ENCODE peak calls at places on chromosomes 7 and 10, in nine cellular contexts. E is lower leg skin, L is stomach, A is astrocyte of the spinal cord, O is Calu3, Y is LNCaP clone FGC, B is D721Med, M is type B pancreatic cell, P is GM06990. Z is an unnamed sample.
A peak's percentile ranks its signal among the peaks of the same experiment; 100 is the strongest.

GRCh38 chr7:47100148-47100547 is 481.8 kb downstream of the TNS3 start:
- DNase-seq in B (no peak), P (no peak), E (no peak), O (no peak), M (no peak), A (no peak), L (no peak), Y (no peak), Z (no peak)

GRCh38 chr10:126166797-126167196 is 221.5 kb downstream of the ADAM12 start:
- DNase-seq in M (no peak), O (no peak), L (no peak), A (no peak), Y (no peak), B (no peak), E (no peak), P (no peak), Z (no peak)

GRCh38 chr10:125152646-125153368 is 7.6 kb downstream of the CTBP2 start:
- DNase-seq in B (no peak), M (no peak), O (no peak), Y (no peak), E (no peak), L (peak; percentile 72), P (no peak), A (peak; percentile 47), Z (no peak)

GRCh38 chr7:23468721-23469149 is 1.6 kb downstream of the IGF2BP3 start:
- DNase-seq in L (no peak), A (no peak), P (no peak), B (no peak), Y (no peak), M (peak; percentile 73), O (peak; percentile 42), E (no peak), Z (no peak)

GRCh38 chr7:66904063-66904593 is 16.9 kb upstream of the TMEM248 start:
- DNase-seq in Y (no peak), E (no peak), O (no peak), P (no peak), B (no peak), L (no peak), M (no peak), A (no peak), Z (no peak)

GRCh38 chr7:114422478-114423217 is 8.0 kb downstream of the FOXP2 start:
- DNase-seq in A (no peak), Y (no peak), B (no peak), O (no peak), L (no peak), E (no peak), M (no peak), P (no peak), Z (no peak)

GRCh38 chr10:87651801-87652200 is 7.9 kb upstream of the PAPSS2 start:
- DNase-seq in P (no peak), E (no peak), B (no peak), O (no peak), Y (no peak), A (no peak), L (no peak), M (no peak), Z (no peak)

GRCh38 chr7:27179030-27179429 is 4.9 kb upstream of the HOXA10 start:
- DNase-seq in L (no peak), A (no peak), B (no peak), O (no peak), P (no peak), E (no peak), M (no peak), Y (no peak), Z (no peak)

GRCh38 chr7:73892003-73892975 is 31.3 kb downstream of the TMEM270 start:
- DNase-seq in B (no peak), O (peak; percentile 15), Y (no peak), A (peak; percentile 66), E (no peak), M (no peak), L (peak; percentile 46), P (no peak), Z (no peak)

GRCh38 chr10:47164126-47164799 is 135.7 kb upstream of the GDF10 start:
- DNase-seq in B (no peak), L (no peak), Y (no peak), O (no peak), A (peak; percentile 86), M (peak; percentile 59), E (no peak), P (no peak), Z (no peak)

GRCh38 chr10:12847361-12847975 is 154.0 kb downstream of the CCDC3 start:
- DNase-seq in B (no peak), P (no peak), Y (no peak), L (no peak), E (no peak), M (no peak), A (no peak), O (peak; percentile 53), Z (no peak)

GRCh38 chr7:2979276-2979675 is 64.4 kb downstream of the CARD11 start:
- DNase-seq in O (no peak), L (no peak), Y (no peak), P (peak; percentile 62), E (no peak), B (no peak), M (no peak), A (no peak), Z (peak; percentile 58)

GRCh38 chr7:23490357-23491131 is 20.3 kb upstream of the IGF2BP3 start:
- DNase-seq in O (no peak), Y (no peak), P (peak; percentile 65), M (no peak), L (no peak), B (no peak), E (no peak), A (peak; percentile 39), Z (peak; percentile 80)

GRCh38 chr7:153847828-153848227 is 204.4 kb upstream of the DPP6 start:
- DNase-seq in P (no peak), B (no peak), A (no peak), M (no peak), L (no peak), E (no peak), O (no peak), Y (no peak), Z (no peak)

GRCh38 chr7:95922191-95922590 is 149.8 kb downstream of the DYNC1I1 start:
- DNase-seq in L (no peak), O (no peak), M (no peak), A (no peak), Y (no peak), P (no peak), E (no peak), B (no peak), Z (no peak)

GRCh38 chr10:129244757-129245156 is 222.3 kb upstream of the MGMT start:
- DNase-seq in M (no peak), O (no peak), Y (no peak), L (no peak), B (no peak), P (no peak), A (no peak), E (no peak), Z (no peak)

GRCh38 chr7:107387077-107387476 is 82.8 kb upstream of the GPR22 start:
- DNase-seq in A (peak; percentile 50), B (no peak), O (no peak), M (no peak), E (no peak), P (no peak), L (no peak), Y (no peak), Z (no peak)

GRCh38 chr7:156558198-156558597 is 82.4 kb upstream of the RNF32 start:
- DNase-seq in O (no peak), B (no peak), A (peak; percentile 61), P (no peak), Y (no peak), E (no peak), L (no peak), M (no peak), Z (no peak)

DNA sequence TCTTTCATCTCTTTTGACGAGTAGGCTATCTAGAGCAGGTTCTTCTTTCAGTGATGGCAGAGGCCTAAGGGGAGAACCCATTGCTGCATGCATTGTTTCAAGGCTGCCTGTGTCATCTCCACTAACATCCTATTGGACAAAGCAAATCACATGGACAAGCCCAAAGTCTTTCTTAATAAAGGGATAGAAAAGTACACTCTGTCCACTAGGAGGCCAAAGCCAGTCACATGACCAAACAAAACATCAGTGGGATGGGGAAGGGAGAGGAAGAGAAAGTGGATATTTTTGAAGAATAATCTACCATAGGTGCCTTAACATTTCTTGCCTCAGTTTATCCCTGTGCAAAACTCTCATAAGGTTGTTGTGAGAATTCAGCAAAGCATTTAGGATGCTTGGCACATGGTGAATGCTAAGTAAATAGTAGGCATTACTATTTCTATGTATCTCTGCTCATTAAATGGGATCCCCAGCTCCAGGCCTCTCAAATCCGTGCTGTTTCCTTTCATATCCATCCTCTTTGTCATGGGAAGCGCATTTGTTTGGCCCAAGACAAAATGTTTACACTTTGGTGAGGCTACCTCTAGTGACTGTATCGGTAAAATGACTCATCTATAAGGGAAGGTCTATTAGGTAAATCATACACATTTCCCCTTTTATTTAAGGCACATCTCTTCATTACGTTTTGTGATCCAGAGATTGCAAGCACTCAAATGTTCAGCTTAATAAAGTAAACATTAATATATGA is 16.7 kb upstream of the CADPS2 start:
- DNase-seq in P (no peak), B (no peak), Y (no peak), M (no peak), L (no peak), O (no peak), E (no peak), A (no peak), Z (no peak)
- TF ChIP-seq CTCF in P (peak; percentile 7), B (no peak), Y (no peak), M (peak; percentile 62), L (no peak), O (no peak), E (no peak), A (peak; percentile 9), Z (no peak)

GRCh38 chr7:4835398-4836205 is 26.2 kb downstream of the PAPOLB start:
- DNase-seq in E (no peak), B (no peak), O (no peak), A (no peak), Y (no peak), P (no peak), L (no peak), M (no peak), Z (no peak)
- TF ChIP-seq CTCF in E (no peak), B (no peak), O (no peak), A (no peak), Y (no peak), P (no peak), L (no peak), M (no peak), Z (no peak)

DNA sequence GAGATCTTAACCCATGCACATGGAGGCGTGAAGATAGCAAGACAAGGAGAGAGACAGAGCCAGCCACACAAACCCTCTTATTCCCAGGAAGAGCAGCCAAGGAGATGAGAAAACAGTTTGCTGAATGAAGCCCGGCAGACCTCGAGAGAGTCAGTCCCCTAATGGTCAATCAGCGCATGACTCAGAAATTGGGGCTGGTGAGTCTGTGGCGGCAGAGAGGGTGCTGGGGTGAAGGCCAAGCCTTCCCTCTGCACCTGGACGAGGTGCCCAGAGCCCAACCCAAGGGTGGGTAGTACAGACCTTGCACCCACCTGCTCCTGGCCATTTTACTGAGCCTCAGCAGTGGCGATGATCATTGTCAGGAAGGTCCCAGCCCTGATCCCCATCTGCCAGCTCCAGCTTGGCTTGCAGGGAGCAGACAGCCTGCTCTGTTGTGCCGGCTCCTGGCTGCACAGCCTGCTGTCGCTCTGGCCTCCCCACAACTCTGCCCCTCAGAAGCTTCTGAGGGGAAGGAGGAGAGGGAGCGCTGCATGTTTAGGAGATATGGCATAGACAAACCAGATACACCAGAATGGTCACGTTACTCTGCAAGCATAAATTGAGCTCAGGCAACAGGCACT is 256.6 kb downstream of the RPS24 start:
- DNase-seq in L (no peak), O (no peak), E (no peak), M (no peak), A (no peak), B (no peak), Y (no peak), P (no peak), Z (no peak)
- TF ChIP-seq CTCF in L (no peak), O (no peak), E (no peak), M (peak; percentile 30), A (peak; percentile 5), B (no peak), Y (no peak), P (no peak), Z (no peak)

GRCh38 chr7:132176719-132177118 is 399.6 kb downstream of the PLXNA4 start:
- DNase-seq in A (no peak), B (no peak), M (no peak), O (no peak), L (no peak), P (no peak), Y (no peak), E (no peak), Z (no peak)
- TF ChIP-seq CTCF in A (no peak), B (no peak), M (no peak), O (no peak), L (no peak), P (no peak), Y (no peak), E (no peak), Z (no peak)

Z was measured in GM10248.